ENCODE peak calls at places on chromosomes 2 and 18, in ten cellular contexts. R is colonic mucosa, D is RWPE1, G is A549, O is AG09309, T is HCT116, J is upper lobe of right lung, P is HFFc6, A is AG04450, W is MCF 10A. U is an unnamed sample.

GRCh38 chr2:220241423-220241822 is 614.0 kb downstream of the SLC4A3 start:
- DNase-seq in R (no peak), D (no peak), G (no peak), O (no peak), T (no peak), J (no peak), P (no peak), A (no peak), W (no peak), U (no peak)

GRCh38 chr18:31513189-31513907 is 15.4 kb downstream of the DSG2 start:
- DNase-seq in R (no peak), D (peak; percentile 61), G (peak; percentile 67), O (no peak), T (no peak), J (no peak), P (no peak), A (no peak), W (peak; percentile 79), U (no peak)

GRCh38 chr18:48928787-48929186 is 22.0 kb downstream of the SMAD7 start:
- DNase-seq in R (peak; percentile 78), D (no peak), G (no peak), O (no peak), T (no peak), J (peak; percentile 87), P (no peak), A (no peak), W (no peak), U (peak; percentile 34)

GRCh38 chr18:27017901-27018500 is 152.5 kb upstream of the AQP4 start:
- DNase-seq in R (no peak), D (peak; percentile 11), G (peak; percentile 13), O (no peak), T (no peak), J (no peak), P (no peak), A (no peak), W (peak; percentile 46), U (peak; percentile 8)

GRCh38 chr2:120791961-120792295 is 56.3 kb downstream of the GLI2 start:
- DNase-seq in R (no peak), D (peak; percentile 76), G (no peak), O (no peak), T (peak; percentile 66), J (no peak), P (no peak), A (no peak), W (peak; percentile 56), U (peak; percentile 58)

GRCh38 chr2:182280128-182280527 is 146.7 kb downstream of the PDE1A start:
- DNase-seq in R (no peak), D (no peak), G (no peak), O (no peak), T (no peak), J (no peak), P (peak; percentile 24), A (no peak), W (no peak), U (no peak)

GRCh38 chr18:76844742-76845477 is 22.6 kb downstream of the ZNF236 start:
- DNase-seq in R (no peak), D (no peak), G (peak; percentile 71), O (no peak), T (no peak), J (no peak), P (no peak), A (no peak), W (no peak), U (peak; percentile 29)

GRCh38 chr2:7620255-7620654 is 703.0 kb downstream of the RNF144A start:
- DNase-seq in R (no peak), D (no peak), G (no peak), O (no peak), T (no peak), J (no peak), P (no peak), A (no peak), W (peak; percentile 42), U (no peak)

GRCh38 chr2:177806025-177806424 is 266.6 kb downstream of the PDE11A start:
- DNase-seq in R (no peak), D (no peak), G (no peak), O (peak; percentile 41), T (no peak), J (no peak), P (peak; percentile 33), A (no peak), W (no peak), U (no peak)

GRCh38 chr2:72116081-72116533 is 31.6 kb downstream of the CYP26B1 start:
- DNase-seq in R (peak; percentile 9), D (no peak), G (peak; percentile 49), O (no peak), T (no peak), J (no peak), P (no peak), A (no peak), W (no peak), U (peak; percentile 77)
- TF ChIP-seq CTCF in R (no peak), D (peak; percentile 26), G (peak; percentile 31), O (peak; percentile 50), T (peak; percentile 77), J (peak; percentile 20), P (peak; percentile 74), A (peak; percentile 45), W (peak; percentile 47), U (peak; percentile 64)

GRCh38 chr2:232030229-232030628 is 68.7 kb downstream of the DIS3L2 start:
- DNase-seq in R (no peak), D (no peak), G (peak; percentile 29), O (no peak), T (no peak), J (no peak), P (no peak), A (no peak), W (peak; percentile 16), U (no peak)
- TF ChIP-seq CTCF in R (no peak), D (peak; percentile 17), G (no peak), O (peak; percentile 22), T (peak; percentile 59), J (no peak), P (peak; percentile 33), A (peak; percentile 22), W (peak; percentile 31), U (peak; percentile 18)

GRCh38 chr2:675982-676646 is 1.1 kb downstream of the TMEM18 start:
- DNase-seq in R (peak; percentile 47), D (peak; percentile 64), G (peak; percentile 85), O (peak; percentile 72), T (no peak), J (peak; percentile 68), P (peak; percentile 93), A (peak; percentile 80), W (peak; percentile 89), U (peak; percentile 52)
- TF ChIP-seq CTCF in R (no peak), D (peak; percentile 55), G (no peak), O (peak; percentile 38), T (no peak), J (no peak), P (peak; percentile 68), A (peak; percentile 51), W (peak; percentile 30), U (no peak)

GRCh38 chr2:102837626-102838198 is 75.9 kb downstream of the TMEM182 start:
- DNase-seq in R (no peak), D (no peak), G (no peak), O (no peak), T (no peak), J (no peak), P (no peak), A (no peak), W (no peak), U (no peak)

GRCh38 chr2:102843759-102844443 is 82.1 kb downstream of the TMEM182 start:
- DNase-seq in R (no peak), D (no peak), G (no peak), O (no peak), T (no peak), J (no peak), P (no peak), A (no peak), W (no peak), U (no peak)

GRCh38 chr2:102844911-102845310 is 83.1 kb downstream of the TMEM182 start:
- DNase-seq in R (no peak), D (no peak), G (no peak), O (no peak), T (no peak), J (no peak), P (no peak), A (no peak), W (no peak), U (no peak)

GRCh38 chr2:102839668-102840388 is 78.0 kb downstream of the TMEM182 start:
- DNase-seq in R (peak; percentile 32), D (peak; percentile 21), G (peak; percentile 29), O (no peak), T (peak; percentile 22), J (no peak), P (peak; percentile 30), A (peak; percentile 10), W (peak; percentile 49), U (peak; percentile 39)

DNA sequence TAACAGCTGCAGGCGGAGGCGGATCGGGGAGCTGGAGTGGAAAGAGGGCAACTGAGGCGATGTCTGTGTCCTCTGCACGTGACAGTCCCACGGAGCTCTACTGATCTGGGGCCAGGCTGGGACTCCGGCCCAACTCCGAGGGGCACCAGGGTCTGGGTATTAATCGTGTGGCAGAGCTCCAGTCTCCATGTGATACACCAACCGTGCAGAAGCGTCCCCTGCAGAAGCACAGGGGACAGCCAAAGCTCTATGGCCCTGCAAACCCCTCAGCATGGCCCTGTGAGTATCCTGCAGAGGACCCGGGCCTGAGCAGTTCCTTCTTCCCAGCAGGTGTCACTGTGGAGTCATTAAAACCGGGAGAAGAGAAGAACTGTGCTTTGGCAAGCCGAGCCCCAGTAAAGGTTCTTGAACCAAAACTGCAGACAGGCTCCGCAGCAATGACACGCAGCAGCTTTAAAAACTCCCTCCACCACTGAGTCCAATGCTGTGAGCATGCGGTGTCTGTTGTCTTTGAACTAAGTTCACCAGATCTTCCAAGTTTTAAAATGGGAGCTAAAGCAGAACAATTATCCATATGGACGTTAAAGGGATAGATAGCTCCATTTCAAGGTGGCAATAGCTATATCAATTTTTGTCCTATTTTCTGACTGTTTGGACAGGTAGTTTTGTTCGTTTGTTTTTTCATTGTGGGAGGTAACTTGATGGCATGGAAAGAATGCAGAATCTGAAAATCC is 79.4 kb downstream of the TMEM182 start:
- DNase-seq in R (peak; percentile 53), D (no peak), G (peak; percentile 55), O (no peak), T (peak; percentile 7), J (no peak), P (peak; percentile 25), A (peak; percentile 1), W (peak; percentile 65), U (peak; percentile 63)
- TF ChIP-seq CTCF in R (peak; percentile 31), D (no peak), G (peak; percentile 52), O (peak; percentile 61), T (peak; percentile 67), J (peak; percentile 37), P (peak; percentile 74), A (peak; percentile 62), W (peak; percentile 55), U (peak; percentile 30)

U was measured in Calu3.